ENCODE peak calls at places on chromosomes 3 and 15, in six cellular contexts. P is HL-60; W is CD4-positive, alpha-beta memory T cell; G is hepatocyte; A is A549; R is AG04450. L is an unnamed sample.

GRCh38 chr3:32733631-32734229 is 48.7 kb downstream of the CNOT10 start:
- DNase-seq in R (no peak), G (peak), A (peak), P (no peak), W (peak), L (no peak)

GRCh38 chr3:127350172-127351050 is 62.6 kb upstream of the PRR20G start:
- DNase-seq in W (no peak), P (no peak), A (no peak), R (no peak), G (no peak), L (no peak)

GRCh38 chr3:161600185-161600584 is 103.6 kb downstream of the OTOL1 start:
- DNase-seq in R (no peak), G (peak), A (no peak), W (no peak), P (no peak), L (no peak)

GRCh38 chr3:45583021-45583851 is 11.3 kb upstream of the LIMD1 start:
- DNase-seq in W (no peak), G (no peak), P (no peak), R (no peak), A (no peak), L (no peak)

GRCh38 chr3:155744091-155744625 is 713 bp downstream of the PLCH1 start:
- DNase-seq in R (no peak), G (peak), W (peak), P (no peak), A (peak), L (no peak)

GRCh38 chr15:100230784-100231183 is 111.0 kb downstream of the ADAMTS17 start:
- DNase-seq in A (no peak), P (no peak), G (no peak), R (no peak), W (no peak), L (no peak)

GRCh38 chr15:47674576-47675232 is 42.6 kb upstream of the SEMA6D start:
- DNase-seq in G (no peak), R (no peak), P (no peak), W (no peak), A (no peak), L (no peak)

GRCh38 chr3:182609575-182610156 is 183.6 kb upstream of the ATP11B start:
- DNase-seq in P (no peak), A (no peak), W (no peak), G (peak), R (no peak), L (no peak)

GRCh38 chr15:62394079-62394478 is 229.0 kb upstream of the C2CD4B start:
- DNase-seq in R (no peak), A (no peak), P (no peak), G (no peak), W (no peak), L (no peak)

GRCh38 chr3:146223401-146224373 is 27.2 kb downstream of the PLSCR4 start:
- DNase-seq in W (no peak), G (no peak), P (no peak), A (peak), R (no peak), L (no peak)

GRCh38 chr3:182115328-182116045 is 403.8 kb downstream of the SOX2 start:
- DNase-seq in R (no peak), A (no peak), W (no peak), P (no peak), G (no peak), L (no peak)

GRCh38 chr3:87298111-87298718 is 21.8 kb upstream of the POU1F1 start:
- DNase-seq in G (peak), R (peak), A (peak), W (peak), P (peak), L (no peak)

GRCh38 chr3:117820900-117821299 is 1111.3 kb downstream of the TUSC7 start:
- DNase-seq in P (no peak), A (no peak), R (peak), W (no peak), G (no peak), L (no peak)

GRCh38 chr3:12296511-12296910 is 7.6 kb downstream of the PPARG start:
- DNase-seq in P (no peak), R (no peak), W (no peak), A (no peak), G (no peak), L (no peak)

GRCh38 chr3:147200545-147200944 is 205.8 kb downstream of the ZIC4 start:
- DNase-seq in G (no peak), A (no peak), P (no peak), W (no peak), R (peak), L (no peak)

GRCh38 chr15:34039506-34040123 is 611 bp upstream of the AVEN start:
- DNase-seq in R (no peak), G (no peak), A (no peak), P (no peak), W (no peak), L (no peak)

GRCh38 chr3:138348950-138349739 is 766 bp downstream of the MRAS start:
- DNase-seq in G (peak), A (peak), R (no peak), W (no peak), P (no peak), L (no peak)

GRCh38 chr3:45951946-45952345 is 8.7 kb downstream of the CXCR6 start:
- DNase-seq in R (no peak), W (no peak), P (no peak), A (no peak), G (no peak), L (no peak)

GRCh38 chr3:192571197-192571791 is 156.0 kb downstream of the FGF12 start:
- DNase-seq in R (peak), P (no peak), G (no peak), W (no peak), A (peak), L (no peak)

GRCh38 chr3:12764171-12764776 is 5.2 kb upstream of the TMEM40 start:
- DNase-seq in W (no peak), P (no peak), R (no peak), A (no peak), G (no peak), L (no peak)

GRCh38 chr15:76976572-76977270 is 18.2 kb upstream of the PSTPIP1 start:
- DNase-seq in G (no peak), R (no peak), A (no peak), P (no peak), W (no peak), L (no peak)

GRCh38 chr3:21672303-21672702 is 78.7 kb downstream of the ZNF385D start:
- DNase-seq in W (no peak), A (no peak), P (no peak), G (no peak), R (peak), L (no peak)

GRCh38 chr3:140711719-140712086 is 33.8 kb downstream of the TRIM42 start:
- DNase-seq in G (no peak), P (no peak), W (no peak), R (no peak), A (no peak), L (no peak)

GRCh38 chr3:132974086-132974485 is 64.1 kb upstream of the TMEM108 start:
- DNase-seq in R (no peak), P (no peak), G (no peak), A (no peak), W (no peak), L (no peak)

GRCh38 chr15:51952805-51953204 is 18.8 kb downstream of the LEO1 start:
- DNase-seq in A (no peak), W (no peak), P (no peak), G (no peak), R (no peak), L (no peak)

GRCh38 chr15:45181491-45182285 is 6.1 kb downstream of the SHF start:
- DNase-seq in P (no peak), R (no peak), G (no peak), W (no peak), A (no peak), L (no peak)
- H3K27ac ChIP-seq in P (no peak), R (no peak), G (no peak), W (no peak), A (no peak), L (no peak)

GRCh38 chr15:99163271-99164062 is 58.6 kb downstream of the SYNM start:
- DNase-seq in W (no peak), A (no peak), G (no peak), P (no peak), R (no peak), L (no peak)
- H3K27ac ChIP-seq in W (no peak), A (no peak), G (no peak), P (no peak), R (no peak), L (no peak)

GRCh38 chr3:29349049-29349448 is 68.2 kb downstream of the RBMS3 start:
- DNase-seq in G (no peak), W (no peak), R (no peak), P (no peak), A (no peak), L (no peak)

GRCh38 chr3:29354894-29355293 is 74.0 kb downstream of the RBMS3 start:
- DNase-seq in G (no peak), R (no peak), A (no peak), W (no peak), P (no peak), L (no peak)

GRCh38 chr3:29356062-29356461 is 75.2 kb downstream of the RBMS3 start:
- DNase-seq in R (no peak), P (no peak), W (no peak), G (no peak), A (no peak), L (no peak)

GRCh38 chr3:29348311-29348710 is 67.4 kb downstream of the RBMS3 start:
- DNase-seq in A (no peak), W (no peak), G (no peak), P (no peak), R (no peak), L (no peak)

GRCh38 chr3:29353807-29354206 is 72.9 kb downstream of the RBMS3 start:
- DNase-seq in P (no peak), A (no peak), G (no peak), W (no peak), R (no peak), L (no peak)
- H3K27ac ChIP-seq in P (no peak), A (no peak), G (no peak), W (no peak), R (no peak), L (no peak)

GRCh38 chr3:184321666-184322065 is 7.3 kb downstream of the EIF4G1 start:
- DNase-seq in R (no peak), G (no peak), P (no peak), W (no peak), A (no peak), L (no peak)
- H3K27ac ChIP-seq in R (no peak), G (no peak), P (peak), W (no peak), A (peak), L (no peak)

DNA sequence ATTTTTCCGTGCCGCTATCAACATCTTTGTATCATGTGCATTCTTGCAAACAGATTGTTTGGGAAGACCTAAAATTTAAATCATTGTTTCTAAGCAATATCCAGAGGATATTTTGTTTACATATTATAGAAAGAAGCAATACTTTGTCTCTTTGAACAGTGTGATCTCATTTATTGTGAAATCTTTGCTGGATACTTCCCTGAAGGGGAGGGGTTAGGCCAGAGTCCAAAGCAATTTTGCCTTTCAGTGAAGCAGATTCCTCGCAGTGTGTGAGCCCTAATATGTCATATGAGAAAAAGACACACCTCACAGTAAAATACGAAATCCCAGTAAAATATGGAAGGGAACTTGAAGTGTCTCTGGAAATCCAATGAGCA is 158.7 kb upstream of the SLCO3A1 start:
- DNase-seq in P (no peak), G (peak), A (no peak), R (peak), W (no peak), L (peak)
- H3K27ac ChIP-seq in P (no peak), G (peak), A (no peak), R (peak), W (no peak), L (peak)

GRCh38 chr15:53739651-53740050 is 19.8 kb downstream of the WDR72 start:
- DNase-seq in A (no peak), W (no peak), G (peak), P (no peak), R (no peak), L (no peak)

DNA sequence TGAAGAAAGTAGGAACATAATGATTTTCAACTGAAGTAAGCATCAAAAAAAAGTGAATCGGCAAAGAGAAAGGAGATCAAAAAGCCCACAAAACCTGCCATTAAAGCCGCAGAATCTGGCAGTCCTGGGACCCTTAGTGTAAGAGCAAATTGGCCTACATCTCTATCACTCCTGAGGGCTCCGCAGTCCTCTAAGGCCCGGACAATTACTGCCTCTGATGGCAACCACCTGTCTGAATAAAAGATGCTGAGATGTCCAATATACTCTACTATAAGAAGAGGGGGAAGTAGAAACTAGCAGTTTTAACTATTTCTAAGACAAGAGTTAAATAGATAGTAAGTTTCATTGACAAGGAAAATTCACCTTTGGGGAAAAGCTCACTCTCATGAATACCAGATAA is 20.3 kb downstream of the WDR72 start:
- DNase-seq in W (no peak), G (no peak), A (no peak), R (no peak), P (no peak), L (no peak)
- H3K27ac ChIP-seq in W (no peak), G (no peak), A (no peak), R (no peak), P (no peak), L (no peak)

GRCh38 chr15:63818628-63819027 is 15.1 kb downstream of the HERC1 start:
- DNase-seq in P (no peak), W (no peak), G (no peak), R (no peak), A (no peak), L (no peak)
- H3K27ac ChIP-seq in P (no peak), W (no peak), G (no peak), R (no peak), A (no peak), L (no peak)

DNA sequence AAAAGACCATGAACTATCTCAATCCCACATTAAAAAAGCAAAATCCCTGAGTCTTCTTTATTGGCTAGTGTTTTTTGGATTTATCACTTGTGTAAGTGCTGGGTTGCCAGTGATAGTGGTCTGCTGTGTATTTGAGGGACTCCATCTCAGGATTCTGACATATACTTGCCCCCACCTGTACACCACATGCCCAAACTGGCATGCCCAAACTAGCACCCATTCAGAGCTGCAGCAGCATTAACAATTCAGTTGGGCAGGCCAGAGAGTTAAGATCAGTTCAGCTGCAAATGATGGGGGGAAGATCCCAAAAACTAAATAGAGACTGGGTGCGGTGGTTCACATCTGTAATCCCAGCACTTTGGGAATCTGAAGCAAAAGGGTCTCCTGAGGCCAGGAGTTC is 6.3 kb upstream of the TIPIN start:
- DNase-seq in A (no peak), W (no peak), R (no peak), G (no peak), P (no peak), L (no peak)
- H3K27ac ChIP-seq in A (no peak), W (no peak), R (no peak), G (no peak), P (no peak), L (no peak)

L was measured in thoracic aorta.